ENCODE peak calls at places on chromosome 1, in eight cellular contexts. X is activated T-cell treated with anti-CD3 and anti-CD28 coated beads, Interleukin-2, amount 50 U/mL, for 24 hours; N is NCI-H510A treated with DMSO at 0.1 percent for 48 hours; P is anterior cingulate cortex; O is NCI-H1694 treated with DMSO at 0.1 percent for 48 hours; K is EH; T is T1000; G is COR-L47. Z is an unnamed sample.

GRCh38 chr1:56831874-56832693 is 12.9 kb upstream of the FYB2 start:
- DNase-seq in X (peak), N (peak), P (no peak), O (peak), K (peak), T (peak), G (peak), Z (peak)

GRCh38 chr1:153357076-153357852 is 390 bp upstream of the S100A9 start:
- DNase-seq in X (no peak), N (no peak), P (no peak), O (no peak), K (no peak), T (no peak), G (no peak), Z (peak)

GRCh38 chr1:190679032-190679431 is 201.4 kb upstream of the BRINP3 start:
- DNase-seq in X (no peak), N (no peak), P (no peak), O (no peak), K (no peak), T (peak), G (no peak), Z (no peak)

GRCh38 chr1:61887921-61888564 is 145.8 kb downstream of the PATJ start:
- DNase-seq in X (no peak), N (no peak), P (no peak), O (no peak), K (no peak), T (no peak), G (no peak), Z (no peak)

GRCh38 chr1:43843684-43844083 is 89.9 kb upstream of the ARTN start:
- DNase-seq in X (no peak), N (no peak), P (no peak), O (no peak), K (no peak), T (no peak), G (no peak), Z (no peak)

GRCh38 chr1:3772027-3772714 is 378 bp upstream of the SMIM1 start:
- DNase-seq in X (peak), N (peak), P (no peak), O (no peak), K (peak), T (peak), G (peak), Z (peak)

GRCh38 chr1:230243583-230244377 is 176.7 kb downstream of the GALNT2 start:
- DNase-seq in X (no peak), N (no peak), P (no peak), O (no peak), K (peak), T (no peak), G (no peak), Z (no peak)

GRCh38 chr1:113934511-113935055 is 5.5 kb downstream of the HIPK1 start:
- DNase-seq in X (no peak), N (no peak), P (no peak), O (no peak), K (no peak), T (no peak), G (no peak), Z (no peak)

GRCh38 chr1:234325878-234326492 is 47.3 kb upstream of the COA6 start:
- DNase-seq in X (no peak), N (no peak), P (no peak), O (no peak), K (no peak), T (no peak), G (no peak), Z (no peak)

GRCh38 chr1:215226755-215227154 is 144.2 kb downstream of the KCNK2 start:
- DNase-seq in X (no peak), N (no peak), P (no peak), O (no peak), K (peak), T (no peak), G (no peak), Z (no peak)

GRCh38 chr1:109274533-109275476 is 8.1 kb downstream of the PSRC1 start:
- DNase-seq in X (no peak), N (peak), P (no peak), O (no peak), K (peak), T (peak), G (peak), Z (no peak)

GRCh38 chr1:67393737-67394136 is 36.5 kb downstream of the SERBP1 start:
- DNase-seq in X (no peak), N (no peak), P (no peak), O (no peak), K (no peak), T (no peak), G (no peak), Z (no peak)

GRCh38 chr1:205610781-205611473 is 20.9 kb downstream of the ELK4 start:
- DNase-seq in X (no peak), N (no peak), P (no peak), O (no peak), K (no peak), T (no peak), G (no peak), Z (no peak)

GRCh38 chr1:12480748-12481362 is 137.2 kb downstream of the DHRS3 start:
- DNase-seq in X (peak), N (peak), P (no peak), O (no peak), K (peak), T (peak), G (no peak), Z (peak)

GRCh38 chr1:3714284-3714741 is 37.9 kb upstream of the CCDC27 start:
- DNase-seq in X (no peak), N (no peak), P (peak), O (no peak), K (no peak), T (no peak), G (no peak), Z (no peak)

GRCh38 chr1:28971980-28972771 is 57.8 kb downstream of the EPB41 start:
- DNase-seq in X (peak), N (no peak), P (no peak), O (no peak), K (peak), T (peak), G (no peak), Z (no peak)

GRCh38 chr1:211684331-211684730 is 8.9 kb upstream of the NEK2 start:
- DNase-seq in X (no peak), N (no peak), P (no peak), O (no peak), K (no peak), T (no peak), G (no peak), Z (no peak)

GRCh38 chr1:184686540-184686939 is 68.1 kb downstream of the EDEM3 start:
- DNase-seq in X (no peak), N (no peak), P (no peak), O (no peak), K (peak), T (no peak), G (no peak), Z (no peak)

GRCh38 chr1:94678187-94678863 is 136.8 kb upstream of the F3 start:
- DNase-seq in X (no peak), N (no peak), P (no peak), O (no peak), K (no peak), T (no peak), G (no peak), Z (no peak)

GRCh38 chr1:208068908-208069307 is 158.0 kb upstream of the CD34 start:
- DNase-seq in X (no peak), N (no peak), P (no peak), O (no peak), K (no peak), T (no peak), G (no peak), Z (no peak)

GRCh38 chr1:115170972-115171392 is 81.7 kb upstream of the TSPAN2 start:
- DNase-seq in X (no peak), N (no peak), P (no peak), O (no peak), K (peak), T (no peak), G (no peak), Z (no peak)

GRCh38 chr1:35032384-35032739 is 617 bp upstream of the ZMYM6 start:
- DNase-seq in X (no peak), N (no peak), P (no peak), O (no peak), K (no peak), T (no peak), G (no peak), Z (no peak)

GRCh38 chr1:67735220-67735619 is 50.2 kb downstream of the GADD45A start:
- DNase-seq in X (no peak), N (no peak), P (no peak), O (no peak), K (peak), T (no peak), G (no peak), Z (no peak)

GRCh38 chr1:159429074-159429861 is 2.7 kb upstream of the OR10J4 start:
- DNase-seq in X (no peak), N (no peak), P (no peak), O (no peak), K (peak), T (peak), G (no peak), Z (no peak)

GRCh38 chr1:8137406-8138244 is 111.5 kb upstream of the ERRFI1 start:
- DNase-seq in X (no peak), N (no peak), P (no peak), O (no peak), K (peak), T (peak), G (no peak), Z (no peak)

GRCh38 chr1:160577661-160578060 is 1.6 kb downstream of the CD84 start:
- DNase-seq in X (no peak), N (no peak), P (no peak), O (no peak), K (no peak), T (no peak), G (no peak), Z (no peak)

GRCh38 chr1:224430511-224431113 is 4.0 kb downstream of the WDR26 start:
- DNase-seq in X (no peak), N (peak), P (no peak), O (no peak), K (peak), T (no peak), G (no peak), Z (peak)

GRCh38 chr1:231091853-231092301 is 51.8 kb upstream of the FAM89A start:
- DNase-seq in X (peak), N (no peak), P (no peak), O (peak), K (peak), T (no peak), G (no peak), Z (no peak)

GRCh38 chr1:221761354-221762002 is 19.6 kb upstream of the DUSP10 start:
- DNase-seq in X (no peak), N (no peak), P (no peak), O (no peak), K (no peak), T (no peak), G (no peak), Z (no peak)

GRCh38 chr1:16026723-16027484 is 5.1 kb downstream of the CLCNKA start:
- DNase-seq in X (peak), N (no peak), P (no peak), O (no peak), K (peak), T (no peak), G (no peak), Z (no peak)

Z was measured in AML-193.